ENCODE peak calls at places on chromosomes 11 and 22, in five cellular contexts. One of them, this sample, is unnamed.

GRCh38 chr11:6979365-6979764 is 40.8 kb downstream of the ZNF214 start:
- DNase-seq in stomach: no peak
- DNase-seq in IMR-90: peak; percentile 65
- DNase-seq in right lobe of liver: no peak
- DNase-seq in uterus: no peak
- DNase-seq in this sample: no peak

GRCh38 chr11:128394436-128395089 is 192.8 kb downstream of the ETS1 start:
- DNase-seq in stomach: no peak
- DNase-seq in IMR-90: peak; percentile 38
- DNase-seq in right lobe of liver: peak; percentile 20
- DNase-seq in uterus: no peak
- DNase-seq in this sample: peak; percentile 52

GRCh38 chr22:44698531-44699421 is 3.2 kb upstream of the PRR5 start:
- DNase-seq in stomach: no peak
- DNase-seq in IMR-90: peak; percentile 94
- DNase-seq in right lobe of liver: no peak
- DNase-seq in uterus: peak; percentile 56
- DNase-seq in this sample: no peak

GRCh38 chr11:134275534-134276395 is at the start of gene GLB1L3:
- DNase-seq in stomach: no peak
- DNase-seq in IMR-90: no peak
- DNase-seq in right lobe of liver: peak; percentile 40
- DNase-seq in uterus: peak; percentile 51
- DNase-seq in this sample: peak; percentile 28

GRCh38 chr11:44601471-44602370 is 36.3 kb downstream of the CD82 start:
- DNase-seq in stomach: no peak
- DNase-seq in IMR-90: no peak
- DNase-seq in right lobe of liver: no peak
- DNase-seq in uterus: no peak
- DNase-seq in this sample: no peak

GRCh38 chr11:2468363-2469240 is 23.8 kb downstream of the KCNQ1 start:
- DNase-seq in stomach: peak; percentile 21
- DNase-seq in IMR-90: no peak
- DNase-seq in right lobe of liver: no peak
- DNase-seq in uterus: no peak
- DNase-seq in this sample: no peak

GRCh38 chr11:111632798-111633197 is 30.5 kb downstream of the SIK2 start:
- DNase-seq in stomach: no peak
- DNase-seq in IMR-90: no peak
- DNase-seq in right lobe of liver: no peak
- DNase-seq in uterus: no peak
- DNase-seq in this sample: peak; percentile 48

GRCh38 chr22:30325065-30325720 is 1.5 kb downstream of the TBC1D10A start:
- DNase-seq in stomach: peak; percentile 48
- DNase-seq in IMR-90: peak; percentile 90
- DNase-seq in right lobe of liver: no peak
- DNase-seq in uterus: peak; percentile 65
- DNase-seq in this sample: no peak

GRCh38 chr11:36007127-36007824 is 63.4 kb downstream of the LDLRAD3 start:
- DNase-seq in stomach: no peak
- DNase-seq in IMR-90: no peak
- DNase-seq in right lobe of liver: no peak
- DNase-seq in uterus: no peak
- DNase-seq in this sample: no peak

DNA sequence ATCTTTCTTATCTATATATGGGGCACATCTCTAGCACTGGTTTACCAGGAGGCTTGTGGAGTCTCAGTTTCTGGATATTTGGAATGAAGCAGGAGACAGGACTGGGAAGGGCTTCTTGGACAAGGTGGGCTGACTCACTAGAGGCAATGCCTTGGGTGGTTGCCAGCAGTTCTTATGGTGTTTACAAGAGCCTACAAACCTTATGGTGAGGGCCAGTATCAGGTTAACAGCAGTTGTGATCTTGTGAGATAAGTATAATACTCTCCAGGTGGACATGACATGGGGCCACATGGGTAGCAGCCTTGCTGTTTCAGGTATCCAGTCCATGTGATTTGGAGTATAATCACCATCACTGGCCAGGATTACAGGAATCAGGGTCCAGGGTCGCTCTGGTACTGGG is 10.2 kb downstream of the FUT4 start:
- DNase-seq in stomach: peak; percentile 36
- DNase-seq in IMR-90: peak; percentile 91
- DNase-seq in right lobe of liver: no peak
- DNase-seq in uterus: no peak
- DNase-seq in this sample: peak; percentile 24
- TF ChIP-seq CTCF in stomach: no peak
- TF ChIP-seq CTCF in IMR-90: no peak
- TF ChIP-seq CTCF in right lobe of liver: no peak
- TF ChIP-seq CTCF in uterus: no peak
- TF ChIP-seq CTCF in this sample: no peak

DNA sequence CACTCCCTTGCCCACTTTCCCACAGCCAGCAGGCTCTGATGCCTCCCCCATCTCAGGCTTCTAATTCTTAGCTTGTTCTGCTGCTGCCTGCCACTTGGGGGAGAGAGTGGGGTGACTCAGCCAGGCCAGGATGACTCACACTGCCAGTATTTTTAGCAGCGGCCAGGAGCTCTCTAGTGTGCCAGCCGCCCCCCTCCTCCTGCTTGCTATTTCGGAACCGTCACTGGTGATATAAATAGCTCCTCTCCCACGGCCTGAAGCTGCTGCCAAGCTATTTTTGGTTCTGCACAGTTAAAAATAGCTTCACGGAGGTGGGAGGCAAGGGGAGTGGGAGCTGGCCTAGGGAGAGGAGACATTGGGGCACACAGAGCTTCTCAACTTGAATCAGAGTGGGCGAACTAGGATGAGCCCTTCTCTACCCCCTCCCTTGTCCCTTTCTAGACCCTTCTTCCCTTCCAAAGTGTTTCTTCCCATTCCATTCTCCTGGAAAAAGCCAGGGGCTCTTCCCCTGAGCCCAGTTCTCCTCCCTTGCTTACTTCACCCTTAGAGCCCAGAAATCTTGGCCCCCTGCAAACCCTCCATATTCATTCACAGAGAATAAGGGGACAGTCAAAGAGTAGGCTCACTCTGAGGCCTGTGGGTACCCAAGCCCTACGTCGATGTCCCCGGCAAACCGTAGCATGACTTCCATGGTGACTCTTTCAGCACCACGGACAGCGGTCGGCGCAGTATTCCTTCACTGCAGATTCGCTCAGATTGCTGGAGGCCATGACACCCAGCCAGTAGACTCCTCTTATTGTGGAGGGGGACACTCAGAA is 2.5 kb upstream of the NPAS4 start:
- DNase-seq in stomach: peak; percentile 48
- DNase-seq in IMR-90: peak; percentile 97
- DNase-seq in right lobe of liver: peak; percentile 40
- DNase-seq in uterus: peak; percentile 93
- DNase-seq in this sample: peak; percentile 82
- H3K4me1 ChIP-seq in stomach: peaks cover 9% of the 10 kb centered on the region
- H3K4me1 ChIP-seq in IMR-90: peaks cover 3% of the 10 kb centered on the region
- H3K4me1 ChIP-seq in right lobe of liver: no peaks in the 10 kb centered on the region
- H3K4me1 ChIP-seq in uterus: no peaks in the 10 kb centered on the region
- H3K4me1 ChIP-seq in this sample: peaks cover 4% of the 10 kb centered on the region

DNA sequence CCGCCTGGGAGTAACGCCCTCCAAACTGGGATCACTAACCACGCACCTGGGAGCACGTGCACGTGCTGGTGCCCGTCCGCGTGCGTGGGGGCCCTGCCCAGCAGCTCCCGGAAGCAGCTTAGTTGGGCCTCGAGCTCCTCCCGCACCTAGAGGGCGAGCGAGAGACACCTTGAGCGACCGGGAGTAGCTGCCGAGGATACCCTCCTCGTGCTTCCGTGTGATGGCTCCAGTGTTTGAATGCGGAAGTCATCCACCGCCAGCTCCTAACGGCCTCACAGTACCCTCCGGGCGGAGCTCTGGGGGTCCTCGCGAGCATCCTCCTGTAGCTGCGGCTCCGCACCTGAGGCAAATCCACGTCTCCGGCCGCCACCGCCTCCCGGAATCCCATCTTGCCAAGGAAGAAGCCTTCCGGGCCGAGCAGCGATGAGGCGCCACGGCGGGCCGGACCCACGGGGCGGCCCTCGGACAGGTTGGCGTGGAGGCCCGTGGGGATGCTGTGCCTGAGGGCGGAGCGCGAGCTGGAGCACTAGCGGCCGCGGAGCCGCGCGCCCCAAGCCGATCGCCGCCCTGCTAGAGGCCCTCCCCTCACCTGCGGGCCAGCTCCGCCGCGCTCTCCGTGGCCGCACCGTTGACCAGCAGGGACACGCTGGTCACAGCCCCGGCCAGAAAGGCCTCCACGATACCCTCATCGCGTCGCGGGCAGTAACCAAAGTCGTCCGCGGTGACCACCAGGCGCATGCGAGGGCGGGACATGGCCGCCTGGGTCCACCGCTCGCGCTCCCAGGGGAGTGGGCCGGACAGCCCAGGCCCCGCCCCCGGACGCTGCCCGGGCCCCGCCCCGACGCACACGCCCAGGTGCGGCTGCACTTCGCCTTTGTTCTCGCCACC is at the start of gene YDJC:
- DNase-seq in stomach: peak; percentile 96
- DNase-seq in IMR-90: peak; percentile 88
- DNase-seq in right lobe of liver: peak; percentile 96
- DNase-seq in uterus: peak; percentile 90
- DNase-seq in this sample: peak; percentile 98
- TF ChIP-seq CTCF in stomach: no peak
- TF ChIP-seq CTCF in IMR-90: peak; percentile 56
- TF ChIP-seq CTCF in right lobe of liver: peak; percentile 57
- TF ChIP-seq CTCF in uterus: peak; percentile 92
- TF ChIP-seq CTCF in this sample: peak; percentile 69

DNA sequence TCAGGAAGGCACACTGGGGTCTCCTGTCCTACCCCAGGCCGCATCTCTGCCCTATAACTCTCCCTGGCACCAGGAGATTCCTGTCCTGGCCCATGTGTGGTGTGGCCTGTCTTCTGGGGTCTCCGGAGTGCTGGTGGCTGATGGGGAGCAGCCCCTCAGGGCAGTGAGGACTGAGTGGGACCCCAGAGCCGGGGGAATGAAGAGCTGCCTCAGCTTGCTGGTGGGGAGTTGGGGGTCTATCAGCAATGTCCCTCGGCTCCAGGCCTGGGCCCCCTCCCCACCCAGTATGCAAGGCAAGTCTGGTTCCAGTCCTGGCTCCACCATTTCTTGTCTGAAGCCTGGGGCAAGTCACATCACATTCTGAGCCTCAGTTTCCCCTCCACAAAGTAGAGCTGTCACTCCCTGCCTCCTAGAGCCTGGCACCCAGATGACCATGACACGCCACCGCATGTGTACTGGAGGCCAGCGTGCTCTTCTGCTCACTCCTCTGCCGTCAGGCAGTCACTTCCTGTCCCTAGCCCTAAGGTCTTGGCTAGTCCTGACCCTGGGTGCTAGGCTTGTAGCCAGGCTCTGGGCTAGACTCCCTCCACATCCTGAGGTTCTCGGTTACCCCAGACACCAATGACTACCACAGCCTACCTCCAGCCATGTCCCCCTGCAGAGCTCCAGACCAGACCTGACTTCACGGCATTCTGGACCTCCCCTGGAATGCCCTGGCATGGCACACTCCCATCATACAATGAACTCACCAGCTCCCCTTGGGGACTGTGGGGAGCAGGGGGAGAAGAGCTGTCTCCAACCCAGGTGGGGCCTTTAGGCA is 12.8 kb downstream of the ARAP1 start:
- DNase-seq in stomach: no peak
- DNase-seq in IMR-90: no peak
- DNase-seq in right lobe of liver: no peak
- DNase-seq in uterus: no peak
- DNase-seq in this sample: no peak
- H3K4me1 ChIP-seq in stomach: peaks cover 21% of the 10 kb centered on the region
- H3K4me1 ChIP-seq in IMR-90: peaks cover 35% of the 10 kb centered on the region
- H3K4me1 ChIP-seq in right lobe of liver: no peaks in the 10 kb centered on the region
- H3K4me1 ChIP-seq in uterus: no peaks in the 10 kb centered on the region
- H3K4me1 ChIP-seq in this sample: peaks cover 21% of the 10 kb centered on the region

This sample was measured in BE2C.